ENCODE peak calls at places on chromosomes 3 and 15, in seven cellular contexts. One of them, this sample, is unnamed.

GRCh38 chr3:25433106-25433505 is 5.0 kb downstream of the RARB start:
- DNase-seq in posterior cingulate gyrus: no peak
- DNase-seq in progenitor cell of endocrine pancreas: no peak
- DNase-seq in caudate nucleus: no peak
- DNase-seq in bronchial epithelial cell: no peak
- DNase-seq in RCC 7860: no peak
- DNase-seq in CD8-positive, alpha-beta memory T cell: no peak
- DNase-seq in this sample: no peak

GRCh38 chr3:12312010-12312409 is 23.1 kb downstream of the PPARG start:
- DNase-seq in posterior cingulate gyrus: no peak
- DNase-seq in progenitor cell of endocrine pancreas: no peak
- DNase-seq in caudate nucleus: no peak
- DNase-seq in bronchial epithelial cell: peak; percentile 59
- DNase-seq in RCC 7860: peak; percentile 22
- DNase-seq in CD8-positive, alpha-beta memory T cell: no peak
- DNase-seq in this sample: no peak

GRCh38 chr3:133561682-133562081 is 11.8 kb upstream of the CDV3 start:
- DNase-seq in posterior cingulate gyrus: no peak
- DNase-seq in progenitor cell of endocrine pancreas: no peak
- DNase-seq in caudate nucleus: no peak
- DNase-seq in bronchial epithelial cell: no peak
- DNase-seq in RCC 7860: no peak
- DNase-seq in CD8-positive, alpha-beta memory T cell: no peak
- DNase-seq in this sample: no peak

GRCh38 chr3:184375747-184376495 is 2.1 kb downstream of the THPO start:
- DNase-seq in posterior cingulate gyrus: no peak
- DNase-seq in progenitor cell of endocrine pancreas: no peak
- DNase-seq in caudate nucleus: no peak
- DNase-seq in bronchial epithelial cell: no peak
- DNase-seq in RCC 7860: no peak
- DNase-seq in CD8-positive, alpha-beta memory T cell: no peak
- DNase-seq in this sample: no peak

GRCh38 chr3:150972379-150972985 is at the start of gene CLRN1:
- DNase-seq in posterior cingulate gyrus: no peak
- DNase-seq in progenitor cell of endocrine pancreas: no peak
- DNase-seq in caudate nucleus: no peak
- DNase-seq in bronchial epithelial cell: no peak
- DNase-seq in RCC 7860: no peak
- DNase-seq in CD8-positive, alpha-beta memory T cell: no peak
- DNase-seq in this sample: no peak

GRCh38 chr15:27670481-27670880 is 428.6 kb downstream of the OCA2 start:
- DNase-seq in posterior cingulate gyrus: no peak
- DNase-seq in progenitor cell of endocrine pancreas: no peak
- DNase-seq in caudate nucleus: no peak
- DNase-seq in bronchial epithelial cell: no peak
- DNase-seq in RCC 7860: no peak
- DNase-seq in CD8-positive, alpha-beta memory T cell: no peak
- DNase-seq in this sample: no peak

GRCh38 chr3:124504332-124505059 is 225.8 kb upstream of the UMPS start:
- DNase-seq in posterior cingulate gyrus: no peak
- DNase-seq in progenitor cell of endocrine pancreas: no peak
- DNase-seq in caudate nucleus: no peak
- DNase-seq in bronchial epithelial cell: no peak
- DNase-seq in RCC 7860: peak; percentile 24
- DNase-seq in CD8-positive, alpha-beta memory T cell: no peak
- DNase-seq in this sample: no peak

GRCh38 chr3:72459588-72459987 is 388.7 kb downstream of the SHQ1 start:
- DNase-seq in posterior cingulate gyrus: no peak
- DNase-seq in progenitor cell of endocrine pancreas: no peak
- DNase-seq in caudate nucleus: no peak
- DNase-seq in bronchial epithelial cell: no peak
- DNase-seq in RCC 7860: no peak
- DNase-seq in CD8-positive, alpha-beta memory T cell: no peak
- DNase-seq in this sample: no peak

GRCh38 chr15:38533416-38533915 is 31.1 kb downstream of the RASGRP1 start:
- DNase-seq in posterior cingulate gyrus: no peak
- DNase-seq in progenitor cell of endocrine pancreas: no peak
- DNase-seq in caudate nucleus: no peak
- DNase-seq in bronchial epithelial cell: no peak
- DNase-seq in RCC 7860: no peak
- DNase-seq in CD8-positive, alpha-beta memory T cell: no peak
- DNase-seq in this sample: no peak

GRCh38 chr3:134232146-134232545 is 18.5 kb downstream of the RYK start:
- DNase-seq in posterior cingulate gyrus: no peak
- DNase-seq in progenitor cell of endocrine pancreas: no peak
- DNase-seq in caudate nucleus: no peak
- DNase-seq in bronchial epithelial cell: peak; percentile 66
- DNase-seq in RCC 7860: no peak
- DNase-seq in CD8-positive, alpha-beta memory T cell: no peak
- DNase-seq in this sample: no peak

GRCh38 chr15:39859609-39860008 is 60.5 kb downstream of the GPR176 start:
- DNase-seq in posterior cingulate gyrus: no peak
- DNase-seq in progenitor cell of endocrine pancreas: no peak
- DNase-seq in caudate nucleus: no peak
- DNase-seq in bronchial epithelial cell: no peak
- DNase-seq in RCC 7860: no peak
- DNase-seq in CD8-positive, alpha-beta memory T cell: no peak
- DNase-seq in this sample: no peak

GRCh38 chr15:89893696-89894450 is at the start of gene AP3S2:
- DNase-seq in posterior cingulate gyrus: peak; percentile 91
- DNase-seq in progenitor cell of endocrine pancreas: peak; percentile 78
- DNase-seq in caudate nucleus: peak; percentile 80
- DNase-seq in bronchial epithelial cell: peak; percentile 85
- DNase-seq in RCC 7860: peak; percentile 86
- DNase-seq in CD8-positive, alpha-beta memory T cell: peak; percentile 82
- DNase-seq in this sample: peak; percentile 77

GRCh38 chr15:52102468-52102867 is 10.1 kb downstream of the BCL2L10 start:
- DNase-seq in posterior cingulate gyrus: no peak
- DNase-seq in progenitor cell of endocrine pancreas: no peak
- DNase-seq in caudate nucleus: no peak
- DNase-seq in bronchial epithelial cell: peak; percentile 58
- DNase-seq in RCC 7860: peak; percentile 78
- DNase-seq in CD8-positive, alpha-beta memory T cell: no peak
- DNase-seq in this sample: no peak

GRCh38 chr3:184801241-184801640 is 10.7 kb upstream of the VPS8 start:
- DNase-seq in posterior cingulate gyrus: no peak
- DNase-seq in progenitor cell of endocrine pancreas: no peak
- DNase-seq in caudate nucleus: no peak
- DNase-seq in bronchial epithelial cell: no peak
- DNase-seq in RCC 7860: no peak
- DNase-seq in CD8-positive, alpha-beta memory T cell: no peak
- DNase-seq in this sample: no peak

GRCh38 chr3:187102073-187102634 is 37.1 kb downstream of the RPL39L start:
- DNase-seq in posterior cingulate gyrus: no peak
- DNase-seq in progenitor cell of endocrine pancreas: no peak
- DNase-seq in caudate nucleus: no peak
- DNase-seq in bronchial epithelial cell: no peak
- DNase-seq in RCC 7860: no peak
- DNase-seq in CD8-positive, alpha-beta memory T cell: no peak
- DNase-seq in this sample: no peak

GRCh38 chr3:171806200-171807128 is 3.8 kb downstream of the PLD1 start:
- DNase-seq in posterior cingulate gyrus: no peak
- DNase-seq in progenitor cell of endocrine pancreas: no peak
- DNase-seq in caudate nucleus: no peak
- DNase-seq in bronchial epithelial cell: peak; percentile 94
- DNase-seq in RCC 7860: no peak
- DNase-seq in CD8-positive, alpha-beta memory T cell: no peak
- DNase-seq in this sample: no peak

GRCh38 chr3:39637807-39638206 is 170.3 kb downstream of the MOBP start:
- DNase-seq in posterior cingulate gyrus: no peak
- DNase-seq in progenitor cell of endocrine pancreas: no peak
- DNase-seq in caudate nucleus: no peak
- DNase-seq in bronchial epithelial cell: peak; percentile 73
- DNase-seq in RCC 7860: peak; percentile 39
- DNase-seq in CD8-positive, alpha-beta memory T cell: no peak
- DNase-seq in this sample: peak; percentile 41

GRCh38 chr3:115843206-115843605 is 219.9 kb downstream of the GAP43 start:
- DNase-seq in posterior cingulate gyrus: no peak
- DNase-seq in progenitor cell of endocrine pancreas: no peak
- DNase-seq in caudate nucleus: no peak
- DNase-seq in bronchial epithelial cell: no peak
- DNase-seq in RCC 7860: no peak
- DNase-seq in CD8-positive, alpha-beta memory T cell: no peak
- DNase-seq in this sample: no peak

GRCh38 chr3:56802793-56803192 is 1.0 kb upstream of the ARHGEF3 start:
- DNase-seq in posterior cingulate gyrus: no peak
- DNase-seq in progenitor cell of endocrine pancreas: no peak
- DNase-seq in caudate nucleus: no peak
- DNase-seq in bronchial epithelial cell: no peak
- DNase-seq in RCC 7860: no peak
- DNase-seq in CD8-positive, alpha-beta memory T cell: no peak
- DNase-seq in this sample: no peak

GRCh38 chr3:173983353-173983752 is 585.8 kb downstream of the NLGN1 start:
- DNase-seq in posterior cingulate gyrus: no peak
- DNase-seq in progenitor cell of endocrine pancreas: no peak
- DNase-seq in caudate nucleus: no peak
- DNase-seq in bronchial epithelial cell: peak; percentile 38
- DNase-seq in RCC 7860: no peak
- DNase-seq in CD8-positive, alpha-beta memory T cell: no peak
- DNase-seq in this sample: no peak

GRCh38 chr3:175057406-175057805 is 198.3 kb downstream of the NAALADL2 start:
- DNase-seq in posterior cingulate gyrus: no peak
- DNase-seq in progenitor cell of endocrine pancreas: no peak
- DNase-seq in caudate nucleus: no peak
- DNase-seq in bronchial epithelial cell: no peak
- DNase-seq in RCC 7860: no peak
- DNase-seq in CD8-positive, alpha-beta memory T cell: no peak
- DNase-seq in this sample: no peak

GRCh38 chr3:30667250-30667585 is 60.8 kb downstream of the TGFBR2 start:
- DNase-seq in posterior cingulate gyrus: no peak
- DNase-seq in progenitor cell of endocrine pancreas: no peak
- DNase-seq in caudate nucleus: no peak
- DNase-seq in bronchial epithelial cell: no peak
- DNase-seq in RCC 7860: no peak
- DNase-seq in CD8-positive, alpha-beta memory T cell: peak; percentile 26
- DNase-seq in this sample: no peak

GRCh38 chr3:50226888-50227389 is 9.1 kb upstream of the GNAI2 start:
- DNase-seq in posterior cingulate gyrus: peak; percentile 55
- DNase-seq in progenitor cell of endocrine pancreas: no peak
- DNase-seq in caudate nucleus: no peak
- DNase-seq in bronchial epithelial cell: peak; percentile 47
- DNase-seq in RCC 7860: no peak
- DNase-seq in CD8-positive, alpha-beta memory T cell: no peak
- DNase-seq in this sample: no peak

GRCh38 chr3:29384640-29385039 is 103.8 kb downstream of the RBMS3 start:
- DNase-seq in posterior cingulate gyrus: no peak
- DNase-seq in progenitor cell of endocrine pancreas: no peak
- DNase-seq in caudate nucleus: no peak
- DNase-seq in bronchial epithelial cell: peak; percentile 41
- DNase-seq in RCC 7860: no peak
- DNase-seq in CD8-positive, alpha-beta memory T cell: no peak
- DNase-seq in this sample: no peak

GRCh38 chr15:40108061-40108854 is 421 bp downstream of the BMF start:
- DNase-seq in posterior cingulate gyrus: no peak
- DNase-seq in progenitor cell of endocrine pancreas: no peak
- DNase-seq in caudate nucleus: no peak
- DNase-seq in bronchial epithelial cell: no peak
- DNase-seq in RCC 7860: peak; percentile 5
- DNase-seq in CD8-positive, alpha-beta memory T cell: no peak
- DNase-seq in this sample: no peak

GRCh38 chr15:42143866-42144625 is 12.4 kb downstream of the PLA2G4F start:
- DNase-seq in posterior cingulate gyrus: no peak
- DNase-seq in progenitor cell of endocrine pancreas: no peak
- DNase-seq in caudate nucleus: no peak
- DNase-seq in bronchial epithelial cell: no peak
- DNase-seq in RCC 7860: no peak
- DNase-seq in CD8-positive, alpha-beta memory T cell: no peak
- DNase-seq in this sample: no peak

GRCh38 chr3:52240059-52240885 is 1.3 kb upstream of the TWF2 start:
- DNase-seq in posterior cingulate gyrus: no peak
- DNase-seq in progenitor cell of endocrine pancreas: no peak
- DNase-seq in caudate nucleus: peak; percentile 64
- DNase-seq in bronchial epithelial cell: peak; percentile 72
- DNase-seq in RCC 7860: peak; percentile 14
- DNase-seq in CD8-positive, alpha-beta memory T cell: no peak
- DNase-seq in this sample: no peak

GRCh38 chr15:100107151-100107550 is 234.6 kb downstream of the ADAMTS17 start:
- DNase-seq in posterior cingulate gyrus: no peak
- DNase-seq in progenitor cell of endocrine pancreas: no peak
- DNase-seq in caudate nucleus: no peak
- DNase-seq in bronchial epithelial cell: no peak
- DNase-seq in RCC 7860: no peak
- DNase-seq in CD8-positive, alpha-beta memory T cell: no peak
- DNase-seq in this sample: no peak

This sample was measured in glomerular endothelial cell.